ENCODE peak calls at places on chromosomes 2 and 18, in ten cellular contexts. W is C1 segment of cervical spinal cord, C is kidney glomerular epithelial cell, Z is stomach, S is NCI-H510A, P is ELR, V is memory B cell, Q is ovary, T is EH, D is GM13977. B is an unnamed sample.

GRCh38 chr2:63673865-63674533 is 85.2 kb downstream of the MDH1 start:
- DNase-seq in W (no peak), C (no peak), Z (no peak), S (no peak), P (no peak), V (no peak), Q (no peak), T (no peak), D (no peak), B (no peak)

GRCh38 chr2:36367497-36368353 is 12.1 kb downstream of the CRIM1 start:
- DNase-seq in W (no peak), C (peak; percentile 60), Z (no peak), S (no peak), P (no peak), V (no peak), Q (no peak), T (peak; percentile 43), D (no peak), B (peak; percentile 84)

GRCh38 chr2:156331572-156332451 is 709 bp downstream of the NR4A2 start:
- DNase-seq in W (peak; percentile 69), C (peak; percentile 44), Z (peak; percentile 68), S (no peak), P (peak; percentile 67), V (peak; percentile 50), Q (peak; percentile 70), T (peak; percentile 81), D (peak; percentile 56), B (peak; percentile 78)

GRCh38 chr2:234690569-234691225 is 193.8 kb upstream of the ARL4C start:
- DNase-seq in W (no peak), C (no peak), Z (no peak), S (no peak), P (no peak), V (no peak), Q (no peak), T (no peak), D (no peak), B (peak; percentile 45)

GRCh38 chr18:33837191-33837590 is 259.2 kb downstream of the ASXL3 start:
- DNase-seq in W (no peak), C (no peak), Z (no peak), S (peak; percentile 43), P (no peak), V (no peak), Q (no peak), T (no peak), D (no peak), B (no peak)

GRCh38 chr2:60961457-60961856 is 56.1 kb upstream of the PEX13 start:
- DNase-seq in W (no peak), C (no peak), Z (no peak), S (no peak), P (peak; percentile 33), V (no peak), Q (no peak), T (peak; percentile 43), D (no peak), B (peak; percentile 93)

GRCh38 chr2:204574473-204574872 is 29.2 kb downstream of the PARD3B start:
- DNase-seq in W (no peak), C (no peak), Z (no peak), S (no peak), P (no peak), V (no peak), Q (no peak), T (no peak), D (no peak), B (no peak)

GRCh38 chr18:32767400-32767799 is 5.4 kb downstream of the KLHL14 start:
- DNase-seq in W (no peak), C (no peak), Z (no peak), S (peak; percentile 27), P (no peak), V (no peak), Q (no peak), T (no peak), D (no peak), B (no peak)

GRCh38 chr2:71700880-71701397 is 247.6 kb downstream of the DYSF start:
- DNase-seq in W (peak; percentile 84), C (no peak), Z (no peak), S (no peak), P (no peak), V (no peak), Q (no peak), T (no peak), D (no peak), B (no peak)

B was measured in mammary epithelial cell.